ENCODE peak calls at places on chromosomes 12 and 14, in five cellular contexts. O is A549, V is fibroblast of villous mesenchyme, J is heart right ventricle, W is AG10803. N is an unnamed sample.

GRCh38 chr12:130509454-130509853 is 171.8 kb downstream of the PIWIL1 start:
- DNase-seq in O (no peak), V (no peak), J (no peak), W (no peak), N (no peak)

GRCh38 chr14:74324945-74325361 is 22.2 kb upstream of the ABCD4 start:
- DNase-seq in O (peak; percentile 42), V (peak; percentile 43), J (no peak), W (peak; percentile 52), N (peak; percentile 63)

GRCh38 chr12:122012184-122012583 is 9.5 kb upstream of the BCL7A start:
- DNase-seq in O (no peak), V (no peak), J (no peak), W (no peak), N (no peak)

GRCh38 chr14:73997944-73998451 is 21.1 kb downstream of the ENTPD5 start:
- DNase-seq in O (no peak), V (no peak), J (no peak), W (no peak), N (no peak)

GRCh38 chr12:91883811-91884210 is 261.8 kb downstream of the BTG1 start:
- DNase-seq in O (no peak), V (peak; percentile 46), J (no peak), W (no peak), N (no peak)

GRCh38 chr12:24109381-24110039 is 160.0 kb upstream of the SOX5 start:
- DNase-seq in O (peak; percentile 1), V (peak; percentile 30), J (no peak), W (no peak), N (peak; percentile 51)

GRCh38 chr12:21823581-21823980 is 49.1 kb upstream of the KCNJ8 start:
- DNase-seq in O (no peak), V (no peak), J (peak; percentile 43), W (peak; percentile 9), N (no peak)

GRCh38 chr14:57970594-57970993 is 104.7 kb upstream of the SLC35F4 start:
- DNase-seq in O (no peak), V (no peak), J (no peak), W (no peak), N (no peak)

GRCh38 chr12:75511116-75512048 is at the start of gene KRR1:
- DNase-seq in O (peak; percentile 100), V (peak; percentile 99), J (peak; percentile 95), W (peak; percentile 99), N (peak; percentile 99)

GRCh38 chr12:64603183-64603841 is 7.0 kb upstream of the RASSF3 start:
- DNase-seq in O (no peak), V (no peak), J (no peak), W (no peak), N (no peak)

GRCh38 chr12:45215419-45216296 is at the start of gene ANO6:
- DNase-seq in O (peak; percentile 93), V (peak; percentile 90), J (peak; percentile 88), W (peak; percentile 86), N (peak; percentile 91)
- TF ChIP-seq CTCF in O (peak; percentile 54), V (peak; percentile 36), J (peak; percentile 55), W (peak; percentile 35), N (peak; percentile 29)

GRCh38 chr12:100248886-100249285 is 18.0 kb downstream of the DEPDC4 start:
- DNase-seq in O (no peak), V (no peak), J (no peak), W (peak; percentile 22), N (peak; percentile 55)
- H3K4me3 ChIP-seq in O (no peak overlapping the region), V (no peak overlapping the region), J (no peak overlapping the region), W (no peak overlapping the region), N (no peak overlapping the region)

DNA sequence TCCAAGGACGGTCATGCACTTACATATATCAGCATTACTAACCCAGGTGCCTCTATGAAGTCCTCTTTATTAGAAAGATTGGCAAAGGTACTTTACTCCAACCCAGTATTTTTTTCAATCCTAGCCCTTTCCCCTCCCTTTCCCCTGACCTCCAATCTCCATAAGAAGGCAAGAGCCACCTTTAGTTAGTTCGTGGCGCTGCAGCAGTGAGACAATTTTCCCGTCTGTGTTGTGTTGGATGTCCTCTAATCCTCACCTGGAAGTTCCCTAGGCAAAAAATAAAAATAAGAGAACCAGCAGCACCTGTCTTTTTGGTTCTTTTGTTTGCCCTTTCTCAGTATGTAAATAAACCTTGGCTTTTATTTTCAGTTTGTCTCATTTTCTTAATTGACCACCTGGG is 439.6 kb upstream of the LRFN5 start:
- DNase-seq in O (no peak), V (no peak), J (no peak), W (no peak), N (no peak)
- TF ChIP-seq CTCF in O (no peak), V (no peak), J (no peak), W (no peak), N (no peak)

GRCh38 chr14:84323963-84324362 is 1206.0 kb upstream of the FLRT2 start:
- DNase-seq in O (no peak), V (no peak), J (no peak), W (no peak), N (peak; percentile 85)

DNA sequence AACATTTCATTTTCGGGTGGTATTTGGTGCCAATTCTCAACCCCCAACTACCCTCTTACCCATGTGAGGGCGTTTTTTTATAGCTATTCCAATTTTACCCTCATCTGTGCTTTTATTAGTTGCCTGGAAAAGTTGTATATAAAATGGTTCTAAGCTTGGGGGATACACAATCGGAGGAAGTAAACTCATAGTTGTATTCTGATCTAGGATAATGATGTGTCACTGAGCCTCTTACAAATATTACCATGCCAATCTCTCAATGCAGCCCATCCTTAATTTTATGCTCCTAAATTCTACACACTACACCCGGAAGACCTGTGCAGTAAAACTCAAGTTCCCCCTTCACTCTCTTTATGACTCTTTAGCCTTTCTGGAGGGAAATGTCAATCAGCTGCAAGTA is 1206.5 kb upstream of the FLRT2 start:
- DNase-seq in O (no peak), V (no peak), J (no peak), W (no peak), N (peak; percentile 17)
- H3K4me3 ChIP-seq in O (no peak overlapping the region), V (no peak overlapping the region), J (no peak overlapping the region), W (no peak overlapping the region), N (no peak overlapping the region)

GRCh38 chr14:52695481-52696091 is at the start of gene ERO1A:
- DNase-seq in O (peak; percentile 85), V (peak; percentile 85), J (peak; percentile 82), W (peak; percentile 80), N (peak; percentile 88)
- TF ChIP-seq CTCF in O (no peak), V (no peak), J (peak; percentile 27), W (no peak), N (no peak)

GRCh38 chr12:108691154-108691994 is 39.9 kb downstream of the CORO1C start:
- DNase-seq in O (peak; percentile 99), V (peak; percentile 98), J (peak; percentile 96), W (peak; percentile 99), N (peak; percentile 99)
- H3K4me3 ChIP-seq in O (peak overlapping the region; percentile 37), V (peak overlapping the region; percentile 29), J (peak overlapping the region; percentile 36), W (peak overlapping the region; percentile 41), N (no peak overlapping the region)

GRCh38 chr12:56590237-56590830 is 39.8 kb downstream of the BAZ2A start:
- DNase-seq in O (peak; percentile 47), V (no peak), J (no peak), W (no peak), N (peak; percentile 38)
- TF ChIP-seq CTCF in O (peak; percentile 42), V (peak; percentile 45), J (peak; percentile 39), W (peak; percentile 42), N (peak; percentile 51)